ENCODE peak calls at places on chromosomes 3 and 15, in five cellular contexts. Q is iPS DF 6.9; G is GF-D8; H is substantia nigra; D is effector memory CD4-positive, alpha-beta T cell. M is an unnamed sample.

GRCh38 chr15:60090747-60091146 is 86.6 kb downstream of the FOXB1 start:
- DNase-seq in Q (no peak), H (no peak), D (no peak), G (no peak), M (no peak)

GRCh38 chr3:69817988-69818387 is 78.7 kb downstream of the MITF start:
- DNase-seq in H (no peak), G (no peak), Q (no peak), D (no peak), M (no peak)

GRCh38 chr3:16290007-16290826 is 25.2 kb downstream of the OXNAD1 start:
- DNase-seq in Q (no peak), H (peak; percentile 15), D (peak; percentile 31), G (peak; percentile 18), M (peak; percentile 63)

GRCh38 chr3:147793841-147794240 is 384.7 kb downstream of the ZIC1 start:
- DNase-seq in H (no peak), Q (no peak), G (no peak), D (no peak), M (no peak)

GRCh38 chr3:165513715-165514711 is 317.8 kb upstream of the SLITRK3 start:
- DNase-seq in Q (no peak), G (no peak), H (no peak), D (no peak), M (no peak)

GRCh38 chr3:37712918-37713819 is 148.5 kb upstream of the CTDSPL start:
- DNase-seq in Q (no peak), D (no peak), H (no peak), G (no peak), M (no peak)

GRCh38 chr3:72490688-72491430 is 357.4 kb downstream of the SHQ1 start:
- DNase-seq in D (no peak), G (no peak), Q (no peak), H (no peak), M (no peak)

GRCh38 chr3:13214847-13215472 is 141.7 kb upstream of the IQSEC1 start:
- DNase-seq in D (no peak), Q (no peak), G (no peak), H (no peak), M (no peak)

GRCh38 chr3:56725175-56725574 is 42.1 kb upstream of the TASOR start:
- DNase-seq in D (peak; percentile 22), Q (no peak), H (no peak), G (no peak), M (no peak)